ENCODE peak calls at places on chromosomes 2 and 18, in six cellular contexts. B is T-helper 1 cell; Q is IMR-90; O is NCI-H2081; R is HTR-8/SVneo; N is stimulated activated CD4-positive, alpha-beta T cell treated with anti-CD3 and anti-CD28 coated beads, Interleukin-2, amount 100 ng/mL, for 48 hours. P is an unnamed sample.

GRCh38 chr2:216069028-216069427 is 12.6 kb downstream of the PECR start:
- DNase-seq in B (no peak), Q (no peak), O (no peak), R (no peak), N (no peak), P (no peak)

GRCh38 chr18:55534996-55535395 is 53.0 kb downstream of the TCF4 start:
- DNase-seq in B (no peak), Q (no peak), O (no peak), R (no peak), N (no peak), P (no peak)

GRCh38 chr2:240369725-240370585 is 65.5 kb upstream of the GPC1 start:
- DNase-seq in B (no peak), Q (peak), O (no peak), R (peak), N (no peak), P (peak)

GRCh38 chr2:238203104-238203972 is at the start of gene ILKAP:
- DNase-seq in B (peak), Q (peak), O (peak), R (peak), N (peak), P (peak)

GRCh38 chr2:121810959-121811853 is 55.8 kb downstream of the TSN start:
- DNase-seq in B (no peak), Q (peak), O (peak), R (peak), N (no peak), P (peak)

GRCh38 chr2:24617431-24617830 is 126.4 kb downstream of the NCOA1 start:
- DNase-seq in B (no peak), Q (no peak), O (no peak), R (no peak), N (no peak), P (no peak)

GRCh38 chr2:216233281-216233995 is 124.3 kb downstream of the XRCC5 start:
- DNase-seq in B (no peak), Q (no peak), O (no peak), R (no peak), N (no peak), P (no peak)

GRCh38 chr18:46407471-46408166 is 249.4 kb downstream of the LOXHD1 start:
- DNase-seq in B (no peak), Q (peak), O (no peak), R (no peak), N (no peak), P (no peak)

GRCh38 chr18:31156831-31157763 is 5.6 kb downstream of the DSC1 start:
- DNase-seq in B (no peak), Q (no peak), O (no peak), R (no peak), N (no peak), P (no peak)

GRCh38 chr2:196245746-196246145 is 74.4 kb upstream of the STK17B start:
- DNase-seq in B (no peak), Q (no peak), O (no peak), R (no peak), N (no peak), P (no peak)

GRCh38 chr2:241349941-241350340 is 6.1 kb upstream of the FARP2 start:
- DNase-seq in B (no peak), Q (no peak), O (no peak), R (no peak), N (no peak), P (no peak)

GRCh38 chr2:29855924-29856639 is 65.3 kb downstream of the ALK start:
- DNase-seq in B (no peak), Q (no peak), O (no peak), R (no peak), N (no peak), P (no peak)

GRCh38 chr18:8911408-8912340 is 190.8 kb upstream of the NDUFV2 start:
- DNase-seq in B (no peak), Q (no peak), O (no peak), R (no peak), N (no peak), P (no peak)

GRCh38 chr18:62721837-62722795 is 6.8 kb downstream of the PHLPP1 start:
- DNase-seq in B (no peak), Q (no peak), O (no peak), R (no peak), N (no peak), P (no peak)

GRCh38 chr2:47271054-47272000 is 116.2 kb upstream of the STPG4 start:
- DNase-seq in B (no peak), Q (no peak), O (no peak), R (no peak), N (no peak), P (no peak)

GRCh38 chr2:42132066-42132965 is 36.8 kb upstream of the EML4 start:
- DNase-seq in B (no peak), Q (peak), O (no peak), R (no peak), N (no peak), P (no peak)

GRCh38 chr2:67260348-67261277 is 136.5 kb upstream of the ETAA1 start:
- DNase-seq in B (no peak), Q (peak), O (no peak), R (peak), N (no peak), P (peak)

GRCh38 chr2:106030287-106031268 is 163.5 kb downstream of the UXS1 start:
- DNase-seq in B (no peak), Q (peak), O (no peak), R (no peak), N (peak), P (peak)

GRCh38 chr18:5253910-5254309 is 41.6 kb downstream of the ZBTB14 start:
- DNase-seq in B (no peak), Q (no peak), O (no peak), R (no peak), N (no peak), P (no peak)

GRCh38 chr18:77668219-77668618 is 418.6 kb downstream of the GALR1 start:
- DNase-seq in B (no peak), Q (no peak), O (no peak), R (no peak), N (no peak), P (no peak)

GRCh38 chr2:134917958-134918517 is 584 bp upstream of the CCNT2 start:
- DNase-seq in B (peak), Q (no peak), O (peak), R (peak), N (peak), P (no peak)

GRCh38 chr2:10278029-10278762 is 24.5 kb upstream of the HPCAL1 start:
- DNase-seq in B (no peak), Q (peak), O (no peak), R (no peak), N (no peak), P (peak)

GRCh38 chr18:24869285-24869684 is 408.8 kb downstream of the HRH4 start:
- DNase-seq in B (no peak), Q (no peak), O (no peak), R (no peak), N (no peak), P (no peak)

GRCh38 chr2:182887753-182888415 is 21.4 kb upstream of the FRZB start:
- DNase-seq in B (no peak), Q (no peak), O (no peak), R (no peak), N (no peak), P (no peak)

GRCh38 chr18:57437782-57438668 is 2.9 kb downstream of the ONECUT2 start:
- DNase-seq in B (no peak), Q (peak), O (peak), R (peak), N (peak), P (peak)

GRCh38 chr2:67646714-67647333 is 249.7 kb downstream of the ETAA1 start:
- DNase-seq in B (no peak), Q (no peak), O (no peak), R (no peak), N (no peak), P (no peak)

GRCh38 chr2:190646780-190647626 is 1.9 kb upstream of the NAB1 start:
- DNase-seq in B (no peak), Q (no peak), O (no peak), R (no peak), N (no peak), P (no peak)

GRCh38 chr2:3759766-3760165 is 56.4 kb downstream of the DCDC2C start:
- DNase-seq in B (no peak), Q (peak), O (no peak), R (no peak), N (no peak), P (no peak)

P was measured in Right ventricle myocardium superior.